ENCODE peak calls at places on chromosome 20, in four cellular contexts. L is IMR-90, O is K562, F is GM12878. Z is an unnamed sample.

GRCh38 chr20:36121981-36122930 is 32.3 kb upstream of the EPB41L1 start:
- DNase-seq in L (no peak), O (no peak), F (no peak), Z (no peak)

GRCh38 chr20:6101346-6101745 is 21.5 kb downstream of the FERMT1 start:
- DNase-seq in L (no peak), O (no peak), F (no peak), Z (no peak)

GRCh38 chr20:45383131-45383530 is 5.0 kb upstream of the TP53TG5 start:
- DNase-seq in L (peak), O (no peak), F (no peak), Z (no peak)

GRCh38 chr20:56194042-56194441 is 54.5 kb upstream of the MC3R start:
- DNase-seq in L (no peak), O (no peak), F (no peak), Z (no peak)

GRCh38 chr20:59629141-59630045 is 25.1 kb downstream of the PHACTR3 start:
- DNase-seq in L (no peak), O (no peak), F (no peak), Z (no peak)

GRCh38 chr20:17722493-17723300 is 22.9 kb downstream of the BANF2 start:
- DNase-seq in L (no peak), O (no peak), F (no peak), Z (no peak)

GRCh38 chr20:44648068-44648467 is 3.4 kb downstream of the ADA start:
- DNase-seq in L (no peak), O (no peak), F (no peak), Z (no peak)

GRCh38 chr20:33753763-33754162 is 22.0 kb downstream of the ZNF341 start:
- DNase-seq in L (peak), O (no peak), F (no peak), Z (no peak)

GRCh38 chr20:19786311-19786710 is 28.3 kb downstream of the RIN2 start:
- DNase-seq in L (peak), O (no peak), F (no peak), Z (peak)

GRCh38 chr20:45359406-45360148 is 3.4 kb upstream of the SYS1 start:
- DNase-seq in L (no peak), O (no peak), F (no peak), Z (peak)

GRCh38 chr20:57580478-57581201 is 19.7 kb downstream of the PCK1 start:
- DNase-seq in L (no peak), O (no peak), F (no peak), Z (no peak)
- TF ChIP-seq FOS in L (no peak), O (no peak), F (no peak), Z (no peak)

GRCh38 chr20:58237318-58238182 is 9.1 kb upstream of the ANKRD60 start:
- DNase-seq in L (peak), O (no peak), F (no peak), Z (no peak)
- TF ChIP-seq CTCF in L (no peak), O (no peak), F (no peak), Z (no peak)

GRCh38 chr20:53738945-53739798 is 145.5 kb upstream of the ZNF217 start:
- DNase-seq in L (no peak), O (peak), F (no peak), Z (no peak)

GRCh38 chr20:53739799-53740785 is 146.5 kb upstream of the ZNF217 start:
- DNase-seq in L (peak), O (peak), F (no peak), Z (no peak)

GRCh38 chr20:53737404-53738038 is 143.9 kb upstream of the ZNF217 start:
- DNase-seq in L (no peak), O (peak), F (no peak), Z (peak)

GRCh38 chr20:53736757-53737403 is 143.2 kb upstream of the ZNF217 start:
- DNase-seq in L (peak), O (no peak), F (peak), Z (peak)

DNA sequence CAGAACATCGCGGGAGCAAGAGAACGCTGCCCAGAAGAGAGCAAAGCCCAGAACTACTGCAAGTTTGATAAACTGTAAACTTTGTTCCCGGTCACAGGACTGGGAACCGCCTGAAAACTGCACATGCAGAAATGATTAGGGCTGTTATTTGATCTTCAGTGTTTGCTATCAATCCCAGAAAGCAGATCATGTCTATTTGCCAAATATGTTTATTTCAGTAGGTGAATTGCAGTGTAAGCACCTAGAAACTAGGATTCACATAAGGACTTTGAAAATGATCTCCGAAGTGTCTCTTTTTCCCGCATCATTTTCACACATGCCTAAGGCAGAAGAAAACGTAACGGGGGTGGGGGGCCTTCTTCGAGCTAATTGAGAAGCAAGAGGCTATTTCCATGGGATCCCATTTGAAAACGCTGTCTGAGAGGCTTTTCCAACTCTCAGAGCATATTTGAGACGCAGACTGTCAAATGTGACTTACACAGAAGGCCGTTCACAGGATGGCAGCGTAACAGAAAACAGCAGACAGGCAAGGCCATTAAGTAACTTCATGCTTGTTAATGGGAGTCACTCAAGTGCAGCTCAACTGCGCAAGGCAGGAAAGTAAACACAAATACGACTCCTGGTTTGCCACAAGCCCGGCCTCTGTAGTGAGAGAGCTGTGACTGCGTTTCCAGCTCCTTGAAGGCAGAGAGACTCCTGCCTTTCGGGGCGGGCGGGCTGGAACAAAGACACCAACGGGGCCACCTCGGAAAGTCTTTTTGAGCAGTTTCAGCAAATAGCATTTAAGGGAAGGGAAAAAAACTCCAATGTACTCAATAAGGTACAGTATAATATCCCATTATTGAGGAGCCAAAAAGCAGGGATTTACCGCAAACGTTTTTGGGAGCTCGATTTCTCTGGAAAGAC is 144.7 kb upstream of the ZNF217 start:
- DNase-seq in L (peak), O (peak), F (no peak), Z (no peak)
- TF ChIP-seq POLR2A in L (peak), O (peak), F (no peak), Z (no peak)

DNA sequence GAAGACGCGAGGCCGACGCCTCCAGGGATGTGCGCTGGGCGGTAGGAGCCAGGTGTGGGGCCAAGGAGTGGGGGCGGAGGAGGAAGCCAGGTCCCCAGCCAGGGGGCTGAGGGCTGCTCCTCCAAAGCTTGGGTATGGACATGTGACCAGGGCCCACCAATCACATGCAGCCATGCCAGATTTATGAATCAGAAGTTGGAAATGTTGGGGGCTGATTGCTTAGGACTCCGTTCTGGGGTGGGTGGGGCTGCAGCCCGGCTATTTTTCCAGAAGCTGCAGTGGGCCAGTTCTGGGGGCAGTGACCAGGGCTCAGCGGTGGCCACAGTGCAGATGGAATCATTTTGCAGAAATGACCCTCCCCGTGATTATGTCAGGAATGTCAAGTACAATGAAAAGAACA is 96.0 kb downstream of the CEBPB start:
- DNase-seq in L (peak), O (peak), F (no peak), Z (peak)
- TF ChIP-seq FOS in L (peak), O (peak), F (peak), Z (no peak)

DNA sequence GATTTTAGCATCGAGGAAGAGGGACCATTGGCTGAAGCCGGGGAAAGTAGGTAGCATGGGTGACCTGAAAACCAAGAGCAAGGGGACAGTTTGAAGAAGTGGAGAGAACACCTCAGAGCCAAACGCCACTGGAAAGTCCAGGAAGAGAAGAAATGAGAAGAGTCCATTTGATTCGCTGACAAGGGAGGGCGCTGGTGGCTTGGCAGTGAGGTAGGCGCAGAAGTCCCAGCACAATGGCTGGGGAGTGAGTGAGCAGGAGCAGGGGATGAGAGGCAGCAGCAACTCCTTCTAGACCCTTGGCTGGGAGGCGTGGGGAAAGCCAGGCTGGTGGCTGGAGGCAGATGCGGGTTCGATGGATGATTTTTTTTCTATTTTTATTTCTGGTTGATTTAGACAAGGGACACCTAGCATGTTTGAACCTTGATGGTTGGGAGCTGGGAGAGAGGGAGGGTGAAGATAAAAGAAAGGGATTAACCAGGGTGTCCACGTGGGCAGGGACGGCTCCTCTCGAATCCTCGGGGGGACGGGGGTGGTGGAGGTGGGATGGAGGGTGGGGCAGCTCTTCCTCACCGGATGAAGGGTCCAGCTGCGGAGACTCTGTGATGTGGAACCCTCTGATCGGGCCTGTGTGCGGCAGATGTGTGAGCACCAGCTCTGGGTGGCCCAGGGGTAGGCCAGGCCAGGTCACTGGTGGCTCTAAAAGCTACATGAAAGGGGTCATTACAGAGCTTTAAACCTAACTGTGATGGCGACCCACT is 164.2 kb downstream of the NFATC2 start:
- DNase-seq in L (no peak), O (peak), F (no peak), Z (no peak)
- TF ChIP-seq CTCF in L (peak), O (peak), F (peak), Z (no peak)

GRCh38 chr20:62545901-62546525 is 70.2 kb upstream of the GATA5 start:
- DNase-seq in L (no peak), O (no peak), F (no peak), Z (no peak)

GRCh38 chr20:62546606-62547005 is 70.8 kb upstream of the GATA5 start:
- DNase-seq in L (no peak), O (no peak), F (no peak), Z (no peak)

GRCh38 chr20:62544505-62545055 is 68.8 kb upstream of the GATA5 start:
- DNase-seq in L (no peak), O (no peak), F (no peak), Z (no peak)

GRCh38 chr20:62543470-62544302 is 67.9 kb upstream of the GATA5 start:
- DNase-seq in L (no peak), O (no peak), F (no peak), Z (no peak)

DNA sequence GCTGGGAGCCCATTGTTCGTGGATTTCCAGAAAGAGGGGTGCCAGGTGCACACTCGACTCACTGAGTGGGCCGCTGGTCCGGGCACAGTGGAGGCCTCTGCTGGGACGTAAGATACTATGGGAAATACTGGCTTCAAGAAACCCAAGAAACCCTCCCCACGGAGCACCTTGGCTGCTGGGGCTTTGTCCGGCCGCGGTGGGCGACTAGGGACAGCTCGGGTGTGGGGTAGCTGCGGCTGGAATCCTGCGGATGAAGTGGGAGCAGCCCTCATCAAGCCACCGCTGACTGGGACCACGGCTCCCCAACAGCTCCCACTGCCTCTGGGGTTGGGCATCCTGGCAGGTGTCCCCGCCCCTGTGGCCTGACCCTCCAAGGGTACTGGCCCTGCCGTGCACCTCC is 69.5 kb upstream of the GATA5 start:
- DNase-seq in L (no peak), O (no peak), F (no peak), Z (no peak)
- TF ChIP-seq POLR2A in L (no peak), O (no peak), F (no peak), Z (no peak)

GRCh38 chr20:1277529-1278322 is 11.6 kb downstream of the SNPH start:
- DNase-seq in L (no peak), O (no peak), F (no peak), Z (no peak)
- TF ChIP-seq FOS in L (no peak), O (no peak), F (no peak), Z (no peak)

GRCh38 chr20:57474191-57474590 is 50.7 kb downstream of the CTCFL start:
- DNase-seq in L (no peak), O (no peak), F (no peak), Z (no peak)

GRCh38 chr20:57476073-57476526 is 48.8 kb downstream of the CTCFL start:
- DNase-seq in L (no peak), O (no peak), F (peak), Z (peak)

GRCh38 chr20:57475388-57476072 is 49.4 kb downstream of the CTCFL start:
- DNase-seq in L (no peak), O (no peak), F (no peak), Z (no peak)

GRCh38 chr20:57473246-57474042 is 51.5 kb downstream of the CTCFL start:
- DNase-seq in L (no peak), O (no peak), F (peak), Z (no peak)

GRCh38 chr20:57474816-57475215 is 50.1 kb downstream of the CTCFL start:
- DNase-seq in L (no peak), O (no peak), F (no peak), Z (no peak)
- TF ChIP-seq CTCF in L (no peak), O (no peak), F (no peak), Z (no peak)

Z was measured in endothelial cell of umbilical vein.